ENCODE peak calls at places on chromosomes 1 and 21, in four cellular contexts. One of them, this sample, is unnamed.

GRCh38 chr1:23010734-23011449 is 4.8 kb downstream of the TEX46 start:
- DNase-seq in aorta: no peak
- DNase-seq in body of pancreas: no peak
- DNase-seq in tibial nerve: no peak
- DNase-seq in this sample: no peak

GRCh38 chr1:180811886-180812285 is 100.8 kb upstream of the KIAA1614 start:
- DNase-seq in aorta: no peak
- DNase-seq in body of pancreas: no peak
- DNase-seq in tibial nerve: no peak
- DNase-seq in this sample: no peak

GRCh38 chr1:27400963-27401341 is 8.5 kb downstream of the GPR3 start:
- DNase-seq in aorta: no peak
- DNase-seq in body of pancreas: no peak
- DNase-seq in tibial nerve: no peak
- DNase-seq in this sample: no peak

GRCh38 chr1:95233321-95233736 is 681 bp upstream of the RWDD3 start:
- DNase-seq in aorta: peak; percentile 54
- DNase-seq in body of pancreas: peak; percentile 50
- DNase-seq in tibial nerve: no peak
- DNase-seq in this sample: no peak

GRCh38 chr21:45012661-45013270 is 61.6 kb upstream of the ADARB1 start:
- DNase-seq in aorta: peak; percentile 42
- DNase-seq in body of pancreas: peak; percentile 2
- DNase-seq in tibial nerve: no peak
- DNase-seq in this sample: no peak

GRCh38 chr1:11320153-11320936 is 47.3 kb downstream of the UBIAD1 start:
- DNase-seq in aorta: no peak
- DNase-seq in body of pancreas: peak; percentile 34
- DNase-seq in tibial nerve: no peak
- DNase-seq in this sample: peak; percentile 34

GRCh38 chr1:197965132-197965707 is 48.0 kb downstream of the LHX9 start:
- DNase-seq in aorta: no peak
- DNase-seq in body of pancreas: no peak
- DNase-seq in tibial nerve: no peak
- DNase-seq in this sample: no peak

GRCh38 chr1:18401921-18402320 is 78.8 kb upstream of the KLHDC7A start:
- DNase-seq in aorta: no peak
- DNase-seq in body of pancreas: no peak
- DNase-seq in tibial nerve: no peak
- DNase-seq in this sample: no peak

GRCh38 chr1:12620931-12621330 is 2.9 kb upstream of the DHRS3 start:
- DNase-seq in aorta: no peak
- DNase-seq in body of pancreas: no peak
- DNase-seq in tibial nerve: no peak
- DNase-seq in this sample: no peak

GRCh38 chr21:20207335-20207734 is 790.9 kb upstream of the NCAM2 start:
- DNase-seq in aorta: no peak
- DNase-seq in body of pancreas: no peak
- DNase-seq in tibial nerve: no peak
- DNase-seq in this sample: no peak
- H3K9me3 ChIP-seq in aorta: no peaks in the 10 kb centered on the region
- H3K9me3 ChIP-seq in body of pancreas: no peaks in the 10 kb centered on the region
- H3K9me3 ChIP-seq in tibial nerve: no peaks in the 10 kb centered on the region
- H3K9me3 ChIP-seq in this sample: peaks cover 3% of the 10 kb centered on the region

GRCh38 chr1:53332833-53333232 is 5.0 kb upstream of the LRP8 start:
- DNase-seq in aorta: no peak
- DNase-seq in body of pancreas: no peak
- DNase-seq in tibial nerve: no peak
- DNase-seq in this sample: no peak

GRCh38 chr1:53336146-53336545 is 8.3 kb upstream of the LRP8 start:
- DNase-seq in aorta: no peak
- DNase-seq in body of pancreas: no peak
- DNase-seq in tibial nerve: no peak
- DNase-seq in this sample: no peak

GRCh38 chr1:53334312-53334711 is 6.4 kb upstream of the LRP8 start:
- DNase-seq in aorta: no peak
- DNase-seq in body of pancreas: no peak
- DNase-seq in tibial nerve: no peak
- DNase-seq in this sample: no peak

GRCh38 chr1:53335661-53336060 is 7.8 kb upstream of the LRP8 start:
- DNase-seq in aorta: no peak
- DNase-seq in body of pancreas: no peak
- DNase-seq in tibial nerve: no peak
- DNase-seq in this sample: no peak

GRCh38 chr1:53334781-53335180 is 6.9 kb upstream of the LRP8 start:
- DNase-seq in aorta: no peak
- DNase-seq in body of pancreas: no peak
- DNase-seq in tibial nerve: no peak
- DNase-seq in this sample: no peak
- H3K9me3 ChIP-seq in aorta: no peaks in the 10 kb centered on the region
- H3K9me3 ChIP-seq in body of pancreas: no peaks in the 10 kb centered on the region
- H3K9me3 ChIP-seq in tibial nerve: no peaks in the 10 kb centered on the region
- H3K9me3 ChIP-seq in this sample: no peaks in the 10 kb centered on the region

GRCh38 chr1:2392686-2393085 is 1.0 kb downstream of the RER1 start:
- DNase-seq in aorta: no peak
- DNase-seq in body of pancreas: no peak
- DNase-seq in tibial nerve: no peak
- DNase-seq in this sample: no peak
- H3K9me3 ChIP-seq in aorta: no peaks in the 10 kb centered on the region
- H3K9me3 ChIP-seq in body of pancreas: no peaks in the 10 kb centered on the region
- H3K9me3 ChIP-seq in tibial nerve: no peaks in the 10 kb centered on the region
- H3K9me3 ChIP-seq in this sample: no peaks in the 10 kb centered on the region

GRCh38 chr1:152505083-152505482 is 5.5 kb upstream of the LCE5A start:
- DNase-seq in aorta: no peak
- DNase-seq in body of pancreas: no peak
- DNase-seq in tibial nerve: no peak
- DNase-seq in this sample: no peak
- H3K9me3 ChIP-seq in aorta: no peaks in the 10 kb centered on the region
- H3K9me3 ChIP-seq in body of pancreas: no peaks in the 10 kb centered on the region
- H3K9me3 ChIP-seq in tibial nerve: no peaks in the 10 kb centered on the region
- H3K9me3 ChIP-seq in this sample: no peaks in the 10 kb centered on the region

This sample was measured in T-helper 17 cell.